ENCODE peak calls at places on chromosomes 4 and X, in five cellular contexts. I is GM23248, F is IMR-90, Y is adrenal gland, M is mucosa of descending colon. L is an unnamed sample.

GRCh38 chr4:36138221-36138620 is 106.1 kb downstream of the ARAP2 start:
- DNase-seq in I (no peak), F (peak; percentile 33), Y (no peak), M (no peak), L (no peak)

GRCh38 chr4:113293043-113293560 is 243.6 kb downstream of the ANK2 start:
- DNase-seq in I (peak; percentile 82), F (peak; percentile 68), Y (no peak), M (no peak), L (peak; percentile 8)

GRCh38 chr4:37754410-37755185 is 68.4 kb upstream of the RELL1 start:
- DNase-seq in I (no peak), F (no peak), Y (no peak), M (no peak), L (no peak)

GRCh38 chrX:20519077-20519617 is 252.4 kb upstream of the RPS6KA3 start:
- DNase-seq in I (no peak), F (no peak), Y (no peak), M (no peak), L (no peak)

GRCh38 chr4:53721276-53721675 is 130.0 kb upstream of the LNX1 start:
- DNase-seq in I (no peak), F (no peak), Y (no peak), M (no peak), L (no peak)

GRCh38 chr4:25169446-25169845 is 9.2 kb upstream of the SEPSECS start:
- DNase-seq in I (no peak), F (no peak), Y (no peak), M (no peak), L (no peak)

GRCh38 chr4:118154643-118155042 is 120.4 kb downstream of the NDST3 start:
- DNase-seq in I (peak; percentile 26), F (peak; percentile 63), Y (no peak), M (no peak), L (peak; percentile 62)

GRCh38 chr4:39042365-39042764 is 10.2 kb upstream of the TMEM156 start:
- DNase-seq in I (no peak), F (peak; percentile 34), Y (no peak), M (no peak), L (no peak)

GRCh38 chr4:3786196-3786869 is 20.1 kb downstream of the ADRA2C start:
- DNase-seq in I (peak; percentile 16), F (no peak), Y (peak; percentile 61), M (peak; percentile 70), L (no peak)

GRCh38 chr4:67558493-67558892 is at the start of gene STAP1:
- DNase-seq in I (no peak), F (no peak), Y (no peak), M (no peak), L (no peak)

GRCh38 chr4:93203708-93204107 is 624.8 kb upstream of the ATOH1 start:
- DNase-seq in I (peak; percentile 24), F (peak; percentile 12), Y (no peak), M (no peak), L (no peak)

GRCh38 chrX:27915617-27916016 is 65.6 kb downstream of the DCAF8L1 start:
- DNase-seq in I (no peak), F (peak; percentile 24), Y (no peak), M (no peak), L (no peak)

GRCh38 chr4:22482250-22483127 is 33.4 kb downstream of the ADGRA3 start:
- DNase-seq in I (no peak), F (no peak), Y (no peak), M (no peak), L (no peak)

GRCh38 chr4:70688795-70689231 is 481 bp downstream of the UTP3 start:
- DNase-seq in I (peak; percentile 54), F (no peak), Y (no peak), M (peak; percentile 43), L (peak; percentile 54)

GRCh38 chr4:70687821-70688794 is at the start of gene UTP3:
- DNase-seq in I (peak; percentile 99), F (peak; percentile 99), Y (peak; percentile 98), M (peak; percentile 96), L (peak; percentile 99)
- H3K4me1 ChIP-seq in I (peaks cover 27% of the 10 kb centered on the region), F (peaks cover 3% of the 10 kb centered on the region), Y (peaks cover 33% of the 10 kb centered on the region), M (peaks cover 23% of the 10 kb centered on the region), L (peaks cover 30% of the 10 kb centered on the region)

GRCh38 chr4:127782025-127782274 is 172 bp upstream of the HSPA4L start:
- DNase-seq in I (peak; percentile 95), F (peak; percentile 81), Y (peak; percentile 90), M (peak; percentile 92), L (peak; percentile 95)
- H3K4me3 ChIP-seq in I (peak overlapping the region; percentile 78), F (peak overlapping the region; percentile 79), Y (peak overlapping the region; percentile 68), M (peak overlapping the region; percentile 15), L (peak overlapping the region; percentile 90)

DNA sequence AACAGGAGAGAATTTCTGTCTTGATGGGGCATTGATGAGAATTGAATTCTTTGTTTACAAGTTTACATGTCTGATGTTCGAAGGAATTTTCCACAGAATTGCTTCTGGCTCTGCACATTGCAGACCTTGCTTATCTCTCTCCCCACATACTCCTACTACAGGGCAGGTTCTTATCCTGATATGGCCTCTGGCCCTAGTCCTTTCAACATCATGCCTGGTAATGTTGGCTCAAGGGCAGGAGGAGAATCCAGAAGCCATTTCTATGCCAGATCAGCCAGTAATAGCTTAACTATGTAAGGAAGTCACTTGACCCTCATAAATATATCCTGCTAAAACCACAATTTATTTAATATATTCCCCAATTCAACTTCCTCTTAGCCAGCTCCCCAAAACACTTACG is 24.3 kb upstream of the TSPAN5 start:
- DNase-seq in I (peak; percentile 56), F (peak; percentile 61), Y (no peak), M (no peak), L (peak; percentile 13)
- H3K36me3 ChIP-seq in I (no peaks in the 10 kb centered on the region), F (no peaks in the 10 kb centered on the region), Y (no peaks in the 10 kb centered on the region), M (no peaks in the 10 kb centered on the region), L (no peaks in the 10 kb centered on the region)

GRCh38 chr4:108116423-108117168 is 52.1 kb downstream of the LEF1 start:
- DNase-seq in I (no peak), F (no peak), Y (no peak), M (no peak), L (no peak)

GRCh38 chr4:108118505-108118904 is 50.2 kb downstream of the LEF1 start:
- DNase-seq in I (no peak), F (no peak), Y (no peak), M (no peak), L (peak; percentile 5)

GRCh38 chr4:108117473-108118182 is 51.1 kb downstream of the LEF1 start:
- DNase-seq in I (no peak), F (no peak), Y (no peak), M (no peak), L (no peak)

GRCh38 chr4:108119199-108119800 is 49.4 kb downstream of the LEF1 start:
- DNase-seq in I (no peak), F (no peak), Y (no peak), M (no peak), L (no peak)

GRCh38 chr4:108120789-108121188 is 47.9 kb downstream of the LEF1 start:
- DNase-seq in I (no peak), F (no peak), Y (no peak), M (no peak), L (no peak)
- H3K4me1 ChIP-seq in I (no peaks in the 10 kb centered on the region), F (no peaks in the 10 kb centered on the region), Y (peaks cover 23% of the 10 kb centered on the region), M (peaks cover 3% of the 10 kb centered on the region), L (peaks cover 4% of the 10 kb centered on the region)

DNA sequence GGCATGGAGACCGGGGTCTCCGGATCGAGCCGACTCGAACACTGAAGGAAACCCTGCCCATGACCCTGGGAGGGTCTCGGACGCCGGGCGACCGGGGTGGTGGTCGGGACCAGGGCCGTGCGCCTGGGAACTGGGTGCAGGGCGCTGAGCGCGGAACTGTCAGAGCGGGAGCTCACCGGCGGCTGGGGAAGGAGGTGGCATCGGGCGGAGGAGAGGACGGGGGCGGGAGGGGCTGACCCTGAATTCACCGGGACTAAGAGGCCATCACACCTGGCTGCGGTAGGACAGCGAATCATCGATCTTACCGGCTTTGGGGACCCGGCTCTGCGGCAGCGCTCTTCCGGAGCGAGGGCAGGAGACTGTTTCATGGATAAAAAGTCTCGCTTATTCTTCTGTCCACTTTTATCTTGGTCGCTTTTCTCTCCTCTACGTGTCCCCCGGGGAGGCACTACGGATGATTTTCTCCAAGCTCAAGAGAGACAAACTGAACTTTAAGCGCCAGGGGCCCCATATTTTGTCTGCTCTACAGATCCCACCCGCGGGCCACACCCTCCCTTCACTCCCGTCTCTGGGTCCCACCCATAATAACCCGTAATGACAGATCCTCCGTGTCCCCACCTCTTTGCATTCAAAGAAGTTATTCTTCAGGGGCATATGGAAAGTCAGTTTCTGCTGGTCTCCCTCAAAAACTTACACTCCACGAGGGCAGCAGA is at the start of gene CORIN:
- DNase-seq in I (peak; percentile 34), F (no peak), Y (no peak), M (peak; percentile 53), L (no peak)
- H3K4me3 ChIP-seq in I (peak within 1 kb of the TSS; percentile 73), F (peak within 1 kb of the TSS; percentile 51), Y (peak within 1 kb of the TSS; percentile 14), M (no peak within 1 kb of the TSS), L (peak within 1 kb of the TSS; percentile 82)

GRCh38 chrX:150036641-150037040 is 98.3 kb upstream of the EOLA2 start:
- DNase-seq in I (no peak), F (no peak), Y (no peak), M (no peak), L (no peak)

GRCh38 chrX:150035531-150035930 is 97.2 kb upstream of the EOLA2 start:
- DNase-seq in I (peak; percentile 64), F (peak; percentile 39), Y (no peak), M (no peak), L (no peak)

GRCh38 chrX:150036181-150036580 is 97.9 kb upstream of the EOLA2 start:
- DNase-seq in I (peak; percentile 74), F (peak; percentile 70), Y (peak; percentile 51), M (no peak), L (peak; percentile 66)

GRCh38 chrX:150032742-150033141 is 94.5 kb upstream of the EOLA2 start:
- DNase-seq in I (peak; percentile 87), F (peak; percentile 81), Y (no peak), M (no peak), L (peak; percentile 38)

GRCh38 chrX:150034788-150035187 is 96.5 kb upstream of the EOLA2 start:
- DNase-seq in I (no peak), F (no peak), Y (no peak), M (no peak), L (no peak)
- H3K36me3 ChIP-seq in I (no peaks in the 10 kb centered on the region), F (no peaks in the 10 kb centered on the region), Y (no peaks in the 10 kb centered on the region), M (no peaks in the 10 kb centered on the region), L (no peaks in the 10 kb centered on the region)

DNA sequence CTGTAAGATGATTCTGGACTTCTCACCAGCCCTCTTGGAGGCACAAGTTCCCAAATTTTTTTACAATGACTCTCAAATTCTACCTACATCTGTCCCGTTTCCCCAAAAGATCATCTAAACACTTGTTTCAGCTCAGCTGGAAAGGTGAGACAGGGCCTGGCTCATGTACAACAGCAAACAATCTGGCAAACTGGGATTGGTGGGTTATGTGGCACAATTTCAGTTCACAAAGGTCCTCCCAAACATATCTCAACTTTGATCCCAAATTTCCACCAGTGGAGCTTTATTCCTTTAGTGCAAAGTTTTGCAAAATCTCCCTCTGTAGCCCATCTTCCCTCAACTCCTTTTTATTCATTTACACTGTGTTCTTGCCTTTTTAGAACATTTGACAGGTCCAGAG is 207.1 kb downstream of the ENOX2 start:
- DNase-seq in I (no peak), F (no peak), Y (no peak), M (no peak), L (no peak)
- H3K4me1 ChIP-seq in I (no peaks in the 10 kb centered on the region), F (no peaks in the 10 kb centered on the region), Y (no peaks in the 10 kb centered on the region), M (no peaks in the 10 kb centered on the region), L (no peaks in the 10 kb centered on the region)

DNA sequence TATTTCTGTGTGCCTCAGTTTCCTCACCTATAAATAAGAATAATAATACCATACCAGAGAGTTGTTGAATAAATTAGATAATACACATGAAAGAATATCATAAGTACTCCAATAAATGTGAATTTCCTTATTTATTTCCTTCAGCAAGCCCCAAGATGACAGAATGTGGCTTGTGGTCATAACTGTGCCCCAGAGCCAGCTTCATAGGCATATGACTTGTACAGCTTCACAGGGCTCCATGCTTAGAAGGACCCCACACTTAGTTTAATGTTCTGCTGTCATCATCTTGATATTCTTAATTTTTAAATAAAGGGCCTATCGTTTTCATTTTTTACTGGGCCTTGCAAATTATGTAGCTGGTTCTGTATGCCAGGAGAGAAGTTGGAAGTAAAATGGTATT is 25.3 kb downstream of the VSIG4 start:
- DNase-seq in I (no peak), F (no peak), Y (no peak), M (no peak), L (no peak)
- H3K4me3 ChIP-seq in I (no peak overlapping the region), F (no peak overlapping the region), Y (no peak overlapping the region), M (no peak overlapping the region), L (no peak overlapping the region)

L was measured in adipocyte.